ENCODE peak calls at places on chromosomes 1 and 21, in eight cellular contexts. One of them, this sample, is unnamed.

GRCh38 chr1:230572121-230573083 is 69.9 kb upstream of the COG2 start:
- DNase-seq in PC-9: no peak
- DNase-seq in T-helper 2 cell: no peak
- DNase-seq in substantia nigra: no peak
- DNase-seq in GM12865: no peak
- DNase-seq in PC-3: no peak
- DNase-seq in RWPE1: no peak
- DNase-seq in cardiac muscle cell: peak; percentile 48
- DNase-seq in this sample: no peak

GRCh38 chr1:84253891-84254290 is 47.6 kb upstream of the SAMD13 start:
- DNase-seq in PC-9: peak; percentile 98
- DNase-seq in T-helper 2 cell: no peak
- DNase-seq in substantia nigra: peak; percentile 75
- DNase-seq in GM12865: no peak
- DNase-seq in PC-3: peak; percentile 98
- DNase-seq in RWPE1: peak; percentile 75
- DNase-seq in cardiac muscle cell: peak; percentile 83
- DNase-seq in this sample: no peak

GRCh38 chr21:42835211-42835610 is 44.1 kb downstream of the WDR4 start:
- DNase-seq in PC-9: no peak
- DNase-seq in T-helper 2 cell: no peak
- DNase-seq in substantia nigra: no peak
- DNase-seq in GM12865: no peak
- DNase-seq in PC-3: no peak
- DNase-seq in RWPE1: no peak
- DNase-seq in cardiac muscle cell: no peak
- DNase-seq in this sample: no peak

GRCh38 chr21:44299458-44300261 is at the start of gene PFKL:
- DNase-seq in PC-9: peak; percentile 38
- DNase-seq in T-helper 2 cell: peak; percentile 36
- DNase-seq in substantia nigra: peak; percentile 53
- DNase-seq in GM12865: peak; percentile 94
- DNase-seq in PC-3: peak; percentile 61
- DNase-seq in RWPE1: peak; percentile 81
- DNase-seq in cardiac muscle cell: peak; percentile 62
- DNase-seq in this sample: peak; percentile 69

GRCh38 chr1:116569776-116570357 is 959 bp downstream of the CD58 start:
- DNase-seq in PC-9: peak; percentile 78
- DNase-seq in T-helper 2 cell: peak; percentile 21
- DNase-seq in substantia nigra: no peak
- DNase-seq in GM12865: peak; percentile 83
- DNase-seq in PC-3: peak; percentile 66
- DNase-seq in RWPE1: no peak
- DNase-seq in cardiac muscle cell: peak; percentile 20
- DNase-seq in this sample: no peak

GRCh38 chr1:182147136-182147815 is 85.8 kb upstream of the ZNF648 start:
- DNase-seq in PC-9: no peak
- DNase-seq in T-helper 2 cell: no peak
- DNase-seq in substantia nigra: no peak
- DNase-seq in GM12865: peak; percentile 90
- DNase-seq in PC-3: no peak
- DNase-seq in RWPE1: no peak
- DNase-seq in cardiac muscle cell: peak; percentile 16
- DNase-seq in this sample: peak; percentile 26

GRCh38 chr1:32329931-32330466 is 6.0 kb downstream of the MARCKSL1 start:
- DNase-seq in PC-9: peak; percentile 29
- DNase-seq in T-helper 2 cell: no peak
- DNase-seq in substantia nigra: no peak
- DNase-seq in GM12865: no peak
- DNase-seq in PC-3: no peak
- DNase-seq in RWPE1: no peak
- DNase-seq in cardiac muscle cell: no peak
- DNase-seq in this sample: no peak

GRCh38 chr21:18810136-18810535 is 406.6 kb upstream of the TMPRSS15 start:
- DNase-seq in PC-9: no peak
- DNase-seq in T-helper 2 cell: no peak
- DNase-seq in substantia nigra: no peak
- DNase-seq in GM12865: no peak
- DNase-seq in PC-3: no peak
- DNase-seq in RWPE1: no peak
- DNase-seq in cardiac muscle cell: no peak
- DNase-seq in this sample: no peak

GRCh38 chr21:23694396-23694795 is 1912.9 kb downstream of the MRPL39 start:
- DNase-seq in PC-9: no peak
- DNase-seq in T-helper 2 cell: no peak
- DNase-seq in substantia nigra: no peak
- DNase-seq in GM12865: no peak
- DNase-seq in PC-3: peak; percentile 19
- DNase-seq in RWPE1: no peak
- DNase-seq in cardiac muscle cell: no peak
- DNase-seq in this sample: peak; percentile 39

GRCh38 chr1:60894121-60894520 is 188.2 kb upstream of the NFIA start:
- DNase-seq in PC-9: no peak
- DNase-seq in T-helper 2 cell: no peak
- DNase-seq in substantia nigra: no peak
- DNase-seq in GM12865: no peak
- DNase-seq in PC-3: no peak
- DNase-seq in RWPE1: no peak
- DNase-seq in cardiac muscle cell: no peak
- DNase-seq in this sample: no peak

GRCh38 chr1:40722622-40723021 is 31.1 kb downstream of the NFYC start:
- DNase-seq in PC-9: no peak
- DNase-seq in T-helper 2 cell: no peak
- DNase-seq in substantia nigra: no peak
- DNase-seq in GM12865: peak; percentile 23
- DNase-seq in PC-3: no peak
- DNase-seq in RWPE1: no peak
- DNase-seq in cardiac muscle cell: no peak
- DNase-seq in this sample: no peak

GRCh38 chr1:44355582-44356305 is 687 bp upstream of the ERI3 start:
- DNase-seq in PC-9: no peak
- DNase-seq in T-helper 2 cell: no peak
- DNase-seq in substantia nigra: no peak
- DNase-seq in GM12865: peak; percentile 3
- DNase-seq in PC-3: no peak
- DNase-seq in RWPE1: no peak
- DNase-seq in cardiac muscle cell: no peak
- DNase-seq in this sample: no peak

GRCh38 chr1:89865498-89866385 is 44.9 kb downstream of the LRRC8D start:
- DNase-seq in PC-9: peak; percentile 100
- DNase-seq in T-helper 2 cell: no peak
- DNase-seq in substantia nigra: no peak
- DNase-seq in GM12865: no peak
- DNase-seq in PC-3: peak; percentile 86
- DNase-seq in RWPE1: peak; percentile 85
- DNase-seq in cardiac muscle cell: peak; percentile 79
- DNase-seq in this sample: no peak

GRCh38 chr1:160651428-160652064 is 4.7 kb upstream of the SLAMF1 start:
- DNase-seq in PC-9: no peak
- DNase-seq in T-helper 2 cell: no peak
- DNase-seq in substantia nigra: no peak
- DNase-seq in GM12865: peak; percentile 50
- DNase-seq in PC-3: no peak
- DNase-seq in RWPE1: no peak
- DNase-seq in cardiac muscle cell: no peak
- DNase-seq in this sample: peak; percentile 33

GRCh38 chr1:68594851-68595250 is 98.0 kb upstream of the DEPDC1 start:
- DNase-seq in PC-9: no peak
- DNase-seq in T-helper 2 cell: no peak
- DNase-seq in substantia nigra: no peak
- DNase-seq in GM12865: no peak
- DNase-seq in PC-3: no peak
- DNase-seq in RWPE1: no peak
- DNase-seq in cardiac muscle cell: peak; percentile 1
- DNase-seq in this sample: no peak

GRCh38 chr21:26194811-26195251 is 24.3 kb upstream of the APP start:
- DNase-seq in PC-9: no peak
- DNase-seq in T-helper 2 cell: no peak
- DNase-seq in substantia nigra: no peak
- DNase-seq in GM12865: no peak
- DNase-seq in PC-3: no peak
- DNase-seq in RWPE1: no peak
- DNase-seq in cardiac muscle cell: no peak
- DNase-seq in this sample: no peak

GRCh38 chr1:27435566-27436203 is 43.3 kb downstream of the GPR3 start:
- DNase-seq in PC-9: no peak
- DNase-seq in T-helper 2 cell: no peak
- DNase-seq in substantia nigra: peak; percentile 20
- DNase-seq in GM12865: peak; percentile 71
- DNase-seq in PC-3: no peak
- DNase-seq in RWPE1: no peak
- DNase-seq in cardiac muscle cell: no peak
- DNase-seq in this sample: peak; percentile 88

GRCh38 chr1:13583964-13584791 is 546 bp downstream of the PDPN start:
- DNase-seq in PC-9: no peak
- DNase-seq in T-helper 2 cell: no peak
- DNase-seq in substantia nigra: no peak
- DNase-seq in GM12865: no peak
- DNase-seq in PC-3: no peak
- DNase-seq in RWPE1: peak; percentile 76
- DNase-seq in cardiac muscle cell: peak; percentile 72
- DNase-seq in this sample: no peak

GRCh38 chr1:232127190-232127589 is 500.6 kb downstream of the DISC1 start:
- DNase-seq in PC-9: peak; percentile 60
- DNase-seq in T-helper 2 cell: no peak
- DNase-seq in substantia nigra: no peak
- DNase-seq in GM12865: no peak
- DNase-seq in PC-3: peak; percentile 94
- DNase-seq in RWPE1: peak; percentile 64
- DNase-seq in cardiac muscle cell: peak; percentile 59
- DNase-seq in this sample: no peak

GRCh38 chr1:62364726-62365125 is 45.5 kb upstream of the KANK4 start:
- DNase-seq in PC-9: no peak
- DNase-seq in T-helper 2 cell: no peak
- DNase-seq in substantia nigra: no peak
- DNase-seq in GM12865: no peak
- DNase-seq in PC-3: peak; percentile 21
- DNase-seq in RWPE1: no peak
- DNase-seq in cardiac muscle cell: no peak
- DNase-seq in this sample: no peak

GRCh38 chr1:234730110-234730509 is 120.1 kb upstream of the IRF2BP2 start:
- DNase-seq in PC-9: no peak
- DNase-seq in T-helper 2 cell: no peak
- DNase-seq in substantia nigra: no peak
- DNase-seq in GM12865: peak; percentile 27
- DNase-seq in PC-3: no peak
- DNase-seq in RWPE1: no peak
- DNase-seq in cardiac muscle cell: no peak
- DNase-seq in this sample: no peak

GRCh38 chr1:181726608-181727007 is 243.3 kb downstream of the CACNA1E start:
- DNase-seq in PC-9: no peak
- DNase-seq in T-helper 2 cell: no peak
- DNase-seq in substantia nigra: no peak
- DNase-seq in GM12865: no peak
- DNase-seq in PC-3: no peak
- DNase-seq in RWPE1: no peak
- DNase-seq in cardiac muscle cell: no peak
- DNase-seq in this sample: no peak

GRCh38 chr1:9362488-9362887 is 69.8 kb downstream of the SPSB1 start:
- DNase-seq in PC-9: no peak
- DNase-seq in T-helper 2 cell: no peak
- DNase-seq in substantia nigra: peak; percentile 63
- DNase-seq in GM12865: peak; percentile 14
- DNase-seq in PC-3: no peak
- DNase-seq in RWPE1: no peak
- DNase-seq in cardiac muscle cell: no peak
- DNase-seq in this sample: peak; percentile 31

GRCh38 chr21:33059319-33059894 is 10.5 kb upstream of the OLIG1 start:
- DNase-seq in PC-9: no peak
- DNase-seq in T-helper 2 cell: no peak
- DNase-seq in substantia nigra: no peak
- DNase-seq in GM12865: peak; percentile 12
- DNase-seq in PC-3: no peak
- DNase-seq in RWPE1: no peak
- DNase-seq in cardiac muscle cell: peak; percentile 17
- DNase-seq in this sample: peak; percentile 35

GRCh38 chr1:44500181-44501021 is 95.3 kb downstream of the RNF220 start:
- DNase-seq in PC-9: no peak
- DNase-seq in T-helper 2 cell: no peak
- DNase-seq in substantia nigra: peak; percentile 76
- DNase-seq in GM12865: no peak
- DNase-seq in PC-3: peak; percentile 23
- DNase-seq in RWPE1: no peak
- DNase-seq in cardiac muscle cell: peak; percentile 59
- DNase-seq in this sample: no peak

GRCh38 chr1:237041795-237042466 is at the start of gene RYR2:
- DNase-seq in PC-9: no peak
- DNase-seq in T-helper 2 cell: no peak
- DNase-seq in substantia nigra: no peak
- DNase-seq in GM12865: no peak
- DNase-seq in PC-3: no peak
- DNase-seq in RWPE1: no peak
- DNase-seq in cardiac muscle cell: peak; percentile 29
- DNase-seq in this sample: no peak